ENCODE peak calls at places on chromosomes 4 and X, in eight cellular contexts. H is RWPE1, F is endothelial cell, Y is glutamatergic neuron, C is astrocyte, Z is IMR-90, T is choroid plexus epithelial cell, O is progenitor cell of endocrine pancreas. E is an unnamed sample.

GRCh38 chrX:13898603-13899002 is 81.7 kb upstream of the GPM6B start:
- DNase-seq in H (peak), F (no peak), Y (no peak), C (no peak), Z (peak), T (no peak), O (no peak), E (no peak)

GRCh38 chr4:55214172-55214571 is 88.8 kb upstream of the KDR start:
- DNase-seq in H (peak), F (peak), Y (no peak), C (no peak), Z (no peak), T (no peak), O (no peak), E (no peak)

GRCh38 chrX:153516055-153516454 is 1.4 kb upstream of the ATP2B3 start:
- DNase-seq in H (no peak), F (no peak), Y (no peak), C (no peak), Z (peak), T (no peak), O (no peak), E (no peak)

GRCh38 chr4:41992967-41993857 is 2.9 kb downstream of the SLC30A9 start:
- DNase-seq in H (no peak), F (no peak), Y (no peak), C (no peak), Z (no peak), T (no peak), O (no peak), E (no peak)

GRCh38 chr4:113325876-113326615 is 276.6 kb downstream of the ANK2 start:
- DNase-seq in H (no peak), F (no peak), Y (no peak), C (no peak), Z (no peak), T (no peak), O (no peak), E (no peak)

GRCh38 chr4:62170235-62170634 is 970.1 kb downstream of the ADGRL3 start:
- DNase-seq in H (no peak), F (no peak), Y (no peak), C (no peak), Z (no peak), T (no peak), O (no peak), E (no peak)

GRCh38 chr4:38931125-38931524 is 63.5 kb downstream of the FAM114A1 start:
- DNase-seq in H (no peak), F (no peak), Y (no peak), C (no peak), Z (no peak), T (no peak), O (no peak), E (no peak)

GRCh38 chrX:152907084-152907651 is 9.3 kb downstream of the ZNF185 start:
- DNase-seq in H (no peak), F (peak), Y (no peak), C (peak), Z (peak), T (peak), O (no peak), E (no peak)

GRCh38 chrX:1468250-1468772 is 15.6 kb upstream of the ASMTL start:
- DNase-seq in H (peak), F (no peak), Y (no peak), C (peak), Z (no peak), T (peak), O (peak), E (peak)
- TF ChIP-seq CTCF in H (no peak), F (no peak), Y (no peak), C (no peak), Z (no peak), T (peak), O (no peak), E (peak)

DNA sequence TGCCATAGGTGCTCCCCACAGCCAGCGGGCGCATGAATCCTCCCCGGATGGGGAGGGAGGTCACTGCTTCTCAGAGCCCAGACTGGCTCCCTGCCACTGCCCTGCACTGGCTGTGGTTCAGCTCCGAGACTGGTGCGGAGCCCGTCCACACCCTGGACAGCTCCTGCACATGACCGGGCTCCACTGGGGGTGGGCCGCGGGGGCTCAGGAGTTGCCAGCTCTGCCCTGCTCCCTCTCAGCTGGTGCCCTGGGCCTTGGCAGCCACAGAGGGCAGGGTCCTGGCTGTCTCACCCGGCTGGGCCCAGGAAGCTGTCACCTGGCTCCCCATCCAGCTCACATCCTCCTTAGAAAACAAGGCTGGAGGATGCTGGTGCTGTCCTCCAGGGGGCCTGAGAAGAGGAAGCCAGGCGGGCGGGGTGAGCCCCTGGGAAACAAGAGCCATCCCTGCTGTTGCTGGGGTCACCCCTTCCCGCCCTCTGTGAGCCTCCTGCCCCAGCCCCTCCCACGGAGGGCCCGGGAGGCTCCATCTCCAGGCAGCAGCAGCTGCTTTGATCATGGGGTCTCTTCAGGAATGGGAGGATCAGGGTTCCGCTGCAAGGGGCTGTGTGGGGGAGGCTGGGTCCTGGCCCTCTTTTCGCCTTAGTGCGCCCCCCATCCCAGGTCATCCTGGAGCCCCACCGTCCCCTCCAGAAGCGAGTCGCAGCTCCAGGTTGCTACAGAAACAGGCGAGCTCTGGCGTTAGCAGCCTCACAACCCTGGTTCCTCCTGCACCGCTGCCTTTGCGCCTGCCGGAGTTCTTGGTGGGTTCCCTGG is 64.7 kb upstream of the ADRA2C start:
- DNase-seq in H (no peak), F (no peak), Y (no peak), C (no peak), Z (no peak), T (no peak), O (no peak), E (no peak)
- TF ChIP-seq CTCF in H (no peak), F (no peak), Y (no peak), C (no peak), Z (no peak), T (no peak), O (no peak), E (no peak)

GRCh38 chr4:169220854-169221311 is 49.9 kb downstream of the SH3RF1 start:
- DNase-seq in H (no peak), F (no peak), Y (no peak), C (no peak), Z (peak), T (no peak), O (no peak), E (no peak)

GRCh38 chr4:169220446-169220845 is 50.3 kb downstream of the SH3RF1 start:
- DNase-seq in H (no peak), F (no peak), Y (no peak), C (no peak), Z (no peak), T (no peak), O (no peak), E (no peak)

GRCh38 chr4:169222768-169223167 is 48.0 kb downstream of the SH3RF1 start:
- DNase-seq in H (no peak), F (no peak), Y (no peak), C (no peak), Z (no peak), T (no peak), O (no peak), E (no peak)

GRCh38 chr4:169221662-169222061 is 49.1 kb downstream of the SH3RF1 start:
- DNase-seq in H (no peak), F (no peak), Y (no peak), C (no peak), Z (no peak), T (no peak), O (no peak), E (no peak)

DNA sequence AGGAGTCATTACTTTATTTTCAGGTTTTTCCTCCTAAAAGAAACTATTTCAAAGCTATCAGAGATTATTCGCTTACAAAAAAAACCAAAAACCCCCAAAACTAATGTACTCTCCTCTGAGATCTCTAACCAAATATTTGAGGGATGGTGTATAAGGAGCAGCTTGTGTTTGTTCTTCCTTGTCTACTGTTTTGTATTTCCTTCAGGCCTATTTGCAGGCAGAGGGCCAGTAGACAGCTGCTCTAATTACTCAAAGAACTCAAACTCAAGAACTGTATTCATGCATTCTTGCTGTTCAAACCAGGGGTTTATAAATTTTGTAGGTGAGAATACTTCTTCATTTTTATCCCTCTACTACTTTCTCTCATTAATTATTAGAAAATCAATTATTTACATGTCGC is 51.3 kb downstream of the SH3RF1 start:
- DNase-seq in H (no peak), F (no peak), Y (no peak), C (no peak), Z (no peak), T (no peak), O (no peak), E (no peak)
- TF ChIP-seq CTCF in H (no peak), F (no peak), Y (no peak), C (no peak), Z (no peak), T (no peak), O (no peak), E (no peak)

GRCh38 chrX:19814240-19814639 is 73.2 kb downstream of the SH3KBP1 start:
- DNase-seq in H (no peak), F (no peak), Y (no peak), C (no peak), Z (no peak), T (no peak), O (no peak), E (no peak)
- TF ChIP-seq CTCF in H (no peak), F (no peak), Y (no peak), C (no peak), Z (no peak), T (no peak), O (no peak), E (no peak)

GRCh38 chr4:106502106-106502699 is 133.6 kb upstream of the GIMD1 start:
- DNase-seq in H (peak), F (peak), Y (peak), C (peak), Z (peak), T (peak), O (peak), E (peak)
- TF ChIP-seq CTCF in H (peak), F (peak), Y (peak), C (peak), Z (peak), T (peak), O (peak), E (peak)

GRCh38 chrX:7147978-7148824 is at the start of gene PUDP:
- DNase-seq in H (peak), F (peak), Y (peak), C (peak), Z (peak), T (peak), O (peak), E (peak)
- TF ChIP-seq CTCF in H (no peak), F (no peak), Y (no peak), C (no peak), Z (peak), T (peak), O (peak), E (peak)

E was measured in GM13976.